ENCODE peak calls at places on chromosomes 6 and 20, in five cellular contexts. One of them, this sample, is unnamed.

GRCh38 chr20:58229198-58229802 is 847 bp upstream of the ANKRD60 start:
- DNase-seq in GM23248: no peak
- DNase-seq in IMR-90: peak
- DNase-seq in stomach: no peak
- DNase-seq in CD8-positive, alpha-beta memory T cell: no peak
- DNase-seq in this sample: no peak

GRCh38 chr20:53080969-53081871 is 109.1 kb downstream of the TSHZ2 start:
- DNase-seq in GM23248: peak
- DNase-seq in IMR-90: peak
- DNase-seq in stomach: peak
- DNase-seq in CD8-positive, alpha-beta memory T cell: no peak
- DNase-seq in this sample: no peak

GRCh38 chr6:119587537-119587936 is 238.0 kb upstream of the MAN1A1 start:
- DNase-seq in GM23248: peak
- DNase-seq in IMR-90: peak
- DNase-seq in stomach: no peak
- DNase-seq in CD8-positive, alpha-beta memory T cell: no peak
- DNase-seq in this sample: no peak

GRCh38 chr20:36606171-36607116 is 865 bp downstream of the RAB5IF start:
- DNase-seq in GM23248: peak
- DNase-seq in IMR-90: peak
- DNase-seq in stomach: peak
- DNase-seq in CD8-positive, alpha-beta memory T cell: no peak
- DNase-seq in this sample: peak

GRCh38 chr20:5481872-5482271 is 165.1 kb upstream of the PROKR2 start:
- DNase-seq in GM23248: no peak
- DNase-seq in IMR-90: no peak
- DNase-seq in stomach: no peak
- DNase-seq in CD8-positive, alpha-beta memory T cell: no peak
- DNase-seq in this sample: no peak

GRCh38 chr6:24940311-24940917 is 4.7 kb upstream of the RIPOR2 start:
- DNase-seq in GM23248: no peak
- DNase-seq in IMR-90: no peak
- DNase-seq in stomach: no peak
- DNase-seq in CD8-positive, alpha-beta memory T cell: no peak
- DNase-seq in this sample: no peak

GRCh38 chr6:97289332-97289731 is 6.3 kb upstream of the MMS22L start:
- DNase-seq in GM23248: no peak
- DNase-seq in IMR-90: no peak
- DNase-seq in stomach: no peak
- DNase-seq in CD8-positive, alpha-beta memory T cell: no peak
- DNase-seq in this sample: no peak

GRCh38 chr6:169723200-169723909 is 945 bp downstream of the PHF10 start:
- DNase-seq in GM23248: peak
- DNase-seq in IMR-90: peak
- DNase-seq in stomach: peak
- DNase-seq in CD8-positive, alpha-beta memory T cell: peak
- DNase-seq in this sample: peak

GRCh38 chr6:54617730-54618129 is 228.8 kb upstream of the FAM83B start:
- DNase-seq in GM23248: peak
- DNase-seq in IMR-90: peak
- DNase-seq in stomach: no peak
- DNase-seq in CD8-positive, alpha-beta memory T cell: no peak
- DNase-seq in this sample: peak

GRCh38 chr20:23668477-23668951 is 20.3 kb downstream of the CST4 start:
- DNase-seq in GM23248: peak
- DNase-seq in IMR-90: peak
- DNase-seq in stomach: peak
- DNase-seq in CD8-positive, alpha-beta memory T cell: no peak
- DNase-seq in this sample: peak

GRCh38 chr20:49894073-49894470 is 21.3 kb downstream of the SPATA2 start:
- DNase-seq in GM23248: no peak
- DNase-seq in IMR-90: no peak
- DNase-seq in stomach: no peak
- DNase-seq in CD8-positive, alpha-beta memory T cell: peak
- DNase-seq in this sample: no peak

GRCh38 chr20:49899551-49900383 is 15.6 kb downstream of the SPATA2 start:
- DNase-seq in GM23248: no peak
- DNase-seq in IMR-90: peak
- DNase-seq in stomach: no peak
- DNase-seq in CD8-positive, alpha-beta memory T cell: peak
- DNase-seq in this sample: no peak

GRCh38 chr20:49893242-49894072 is 21.9 kb downstream of the SPATA2 start:
- DNase-seq in GM23248: peak
- DNase-seq in IMR-90: peak
- DNase-seq in stomach: no peak
- DNase-seq in CD8-positive, alpha-beta memory T cell: peak
- DNase-seq in this sample: no peak

GRCh38 chr20:49892260-49893216 is 22.8 kb downstream of the SPATA2 start:
- DNase-seq in GM23248: no peak
- DNase-seq in IMR-90: no peak
- DNase-seq in stomach: no peak
- DNase-seq in CD8-positive, alpha-beta memory T cell: peak
- DNase-seq in this sample: no peak

DNA sequence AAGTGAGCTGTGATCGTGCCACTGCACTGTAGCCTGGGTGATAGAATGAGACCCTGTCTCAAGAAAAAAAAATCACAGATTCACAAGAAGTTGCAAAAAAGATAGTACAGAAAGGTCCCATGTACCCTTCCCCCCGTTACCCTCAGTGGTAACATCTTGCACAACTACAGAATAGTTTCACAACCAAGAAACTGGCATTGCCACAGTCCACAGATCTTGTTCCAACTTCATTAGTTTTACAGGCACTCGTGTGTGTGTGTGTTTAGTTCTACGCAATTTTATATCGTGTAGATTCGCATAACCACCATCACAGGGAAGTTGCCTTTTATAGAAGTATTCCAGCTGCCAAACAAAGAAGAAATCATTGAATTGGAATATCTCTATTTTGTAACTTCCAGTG is 19.1 kb downstream of the SPATA2 start:
- DNase-seq in GM23248: no peak
- DNase-seq in IMR-90: no peak
- DNase-seq in stomach: no peak
- DNase-seq in CD8-positive, alpha-beta memory T cell: no peak
- DNase-seq in this sample: no peak
- H3K4me3 ChIP-seq in GM23248: no peak
- H3K4me3 ChIP-seq in IMR-90: no peak
- H3K4me3 ChIP-seq in stomach: no peak
- H3K4me3 ChIP-seq in CD8-positive, alpha-beta memory T cell: no peak
- H3K4me3 ChIP-seq in this sample: no peak

DNA sequence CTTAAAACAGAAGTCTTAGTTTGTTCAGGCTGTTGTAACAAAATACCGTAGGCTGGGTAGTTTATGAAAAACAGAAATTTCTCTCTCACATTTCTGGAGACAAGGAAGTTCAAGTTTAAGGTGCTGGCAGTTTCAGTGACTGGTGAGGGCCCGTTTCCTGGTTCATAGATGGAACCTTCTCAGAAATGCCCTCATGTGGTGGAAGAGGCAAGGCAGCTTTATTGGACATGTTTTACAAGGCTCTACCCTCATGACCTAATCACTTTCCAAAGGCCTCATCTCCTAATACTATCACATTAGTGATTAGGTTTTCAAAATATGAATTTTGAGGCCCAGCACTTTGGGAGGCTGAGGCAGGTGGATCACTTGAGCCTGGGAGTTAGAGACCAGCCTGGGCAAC is 2.4 kb downstream of the HEBP2 start:
- DNase-seq in GM23248: peak
- DNase-seq in IMR-90: no peak
- DNase-seq in stomach: no peak
- DNase-seq in CD8-positive, alpha-beta memory T cell: no peak
- DNase-seq in this sample: no peak
- H3K27ac ChIP-seq in GM23248: no peak
- H3K27ac ChIP-seq in IMR-90: no peak
- H3K27ac ChIP-seq in stomach: peak
- H3K27ac ChIP-seq in CD8-positive, alpha-beta memory T cell: no peak
- H3K27ac ChIP-seq in this sample: no peak

GRCh38 chr6:138803914-138804313 is 8.0 kb downstream of the ECT2L start:
- DNase-seq in GM23248: peak
- DNase-seq in IMR-90: no peak
- DNase-seq in stomach: no peak
- DNase-seq in CD8-positive, alpha-beta memory T cell: no peak
- DNase-seq in this sample: no peak

GRCh38 chr6:138800377-138801150 is 4.7 kb downstream of the ECT2L start:
- DNase-seq in GM23248: no peak
- DNase-seq in IMR-90: no peak
- DNase-seq in stomach: no peak
- DNase-seq in CD8-positive, alpha-beta memory T cell: no peak
- DNase-seq in this sample: no peak

GRCh38 chr6:138795809-138796469 is at the start of gene ECT2L:
- DNase-seq in GM23248: peak
- DNase-seq in IMR-90: no peak
- DNase-seq in stomach: peak
- DNase-seq in CD8-positive, alpha-beta memory T cell: no peak
- DNase-seq in this sample: peak

GRCh38 chr6:138798028-138798427 is 2.1 kb downstream of the ECT2L start:
- DNase-seq in GM23248: no peak
- DNase-seq in IMR-90: no peak
- DNase-seq in stomach: no peak
- DNase-seq in CD8-positive, alpha-beta memory T cell: no peak
- DNase-seq in this sample: no peak
- H3K4me3 ChIP-seq in GM23248: no peak
- H3K4me3 ChIP-seq in IMR-90: no peak
- H3K4me3 ChIP-seq in stomach: no peak
- H3K4me3 ChIP-seq in CD8-positive, alpha-beta memory T cell: no peak
- H3K4me3 ChIP-seq in this sample: no peak

GRCh38 chr6:160040055-160040454 is 71.2 kb downstream of the IGF2R start:
- DNase-seq in GM23248: no peak
- DNase-seq in IMR-90: no peak
- DNase-seq in stomach: no peak
- DNase-seq in CD8-positive, alpha-beta memory T cell: no peak
- DNase-seq in this sample: no peak

GRCh38 chr6:160040527-160041264 is 71.8 kb downstream of the IGF2R start:
- DNase-seq in GM23248: no peak
- DNase-seq in IMR-90: no peak
- DNase-seq in stomach: no peak
- DNase-seq in CD8-positive, alpha-beta memory T cell: no peak
- DNase-seq in this sample: no peak

GRCh38 chr6:160042788-160043301 is 74.0 kb downstream of the IGF2R start:
- DNase-seq in GM23248: peak
- DNase-seq in IMR-90: peak
- DNase-seq in stomach: no peak
- DNase-seq in CD8-positive, alpha-beta memory T cell: no peak
- DNase-seq in this sample: peak

GRCh38 chr6:160042014-160042773 is 73.3 kb downstream of the IGF2R start:
- DNase-seq in GM23248: peak
- DNase-seq in IMR-90: peak
- DNase-seq in stomach: no peak
- DNase-seq in CD8-positive, alpha-beta memory T cell: no peak
- DNase-seq in this sample: peak

GRCh38 chr6:160041608-160042007 is 72.7 kb downstream of the IGF2R start:
- DNase-seq in GM23248: peak
- DNase-seq in IMR-90: peak
- DNase-seq in stomach: peak
- DNase-seq in CD8-positive, alpha-beta memory T cell: no peak
- DNase-seq in this sample: peak
- H3K27ac ChIP-seq in GM23248: no peak
- H3K27ac ChIP-seq in IMR-90: no peak
- H3K27ac ChIP-seq in stomach: peak
- H3K27ac ChIP-seq in CD8-positive, alpha-beta memory T cell: peak
- H3K27ac ChIP-seq in this sample: peak

GRCh38 chr20:31949877-31950646 is 1.8 kb downstream of the PDRG1 start:
- DNase-seq in GM23248: no peak
- DNase-seq in IMR-90: no peak
- DNase-seq in stomach: no peak
- DNase-seq in CD8-positive, alpha-beta memory T cell: no peak
- DNase-seq in this sample: no peak

GRCh38 chr20:31951530-31952453 is at the start of gene PDRG1:
- DNase-seq in GM23248: peak
- DNase-seq in IMR-90: peak
- DNase-seq in stomach: peak
- DNase-seq in CD8-positive, alpha-beta memory T cell: peak
- DNase-seq in this sample: peak

GRCh38 chr20:31948008-31948407 is 3.8 kb downstream of the PDRG1 start:
- DNase-seq in GM23248: peak
- DNase-seq in IMR-90: no peak
- DNase-seq in stomach: no peak
- DNase-seq in CD8-positive, alpha-beta memory T cell: no peak
- DNase-seq in this sample: no peak

GRCh38 chr20:31953749-31954148 is 1.9 kb upstream of the PDRG1 start:
- DNase-seq in GM23248: no peak
- DNase-seq in IMR-90: no peak
- DNase-seq in stomach: no peak
- DNase-seq in CD8-positive, alpha-beta memory T cell: no peak
- DNase-seq in this sample: no peak

DNA sequence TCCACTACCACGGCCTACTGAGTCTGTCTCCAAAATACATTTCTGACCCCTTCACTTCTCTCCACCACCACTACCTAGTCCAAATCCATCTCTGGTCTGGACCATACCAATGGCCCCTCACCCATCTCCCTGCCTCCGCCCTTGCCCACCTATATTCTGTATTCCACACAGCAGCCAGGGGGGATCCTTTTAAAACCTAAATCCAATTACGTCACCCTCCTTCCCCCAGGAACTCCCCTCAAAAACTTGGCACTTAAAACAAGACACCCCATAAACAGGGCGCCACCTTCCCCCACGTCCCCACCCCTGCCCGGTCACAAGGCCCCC is 680 bp downstream of the PDRG1 start:
- DNase-seq in GM23248: no peak
- DNase-seq in IMR-90: no peak
- DNase-seq in stomach: no peak
- DNase-seq in CD8-positive, alpha-beta memory T cell: no peak
- DNase-seq in this sample: no peak
- H3K4me3 ChIP-seq in GM23248: peak
- H3K4me3 ChIP-seq in IMR-90: peak
- H3K4me3 ChIP-seq in stomach: peak
- H3K4me3 ChIP-seq in CD8-positive, alpha-beta memory T cell: peak
- H3K4me3 ChIP-seq in this sample: peak

GRCh38 chr20:62768815-62769287 is 27.4 kb upstream of the MRGBP start:
- DNase-seq in GM23248: peak
- DNase-seq in IMR-90: peak
- DNase-seq in stomach: peak
- DNase-seq in CD8-positive, alpha-beta memory T cell: no peak
- DNase-seq in this sample: peak
- H3K27ac ChIP-seq in GM23248: no peak
- H3K27ac ChIP-seq in IMR-90: no peak
- H3K27ac ChIP-seq in stomach: peak
- H3K27ac ChIP-seq in CD8-positive, alpha-beta memory T cell: no peak
- H3K27ac ChIP-seq in this sample: no peak